ENCODE peak calls at places on chromosomes 5 and 9, in six cellular contexts. J is body of pancreas; R is CD8-positive, alpha-beta memory T cell; X is tibial nerve; D is OCI-LY7; V is cardiac muscle cell. U is an unnamed sample.

GRCh38 chr9:15357050-15357653 is 50.1 kb upstream of the TTC39B start:
- DNase-seq in X (no peak), V (no peak), R (no peak), D (peak), J (peak), U (no peak)

GRCh38 chr5:121031487-121031886 is 567.4 kb downstream of the PRR16 start:
- DNase-seq in V (no peak), J (no peak), R (no peak), X (no peak), D (no peak), U (no peak)

GRCh38 chr5:131163315-131164119 is 1.5 kb downstream of the HINT1 start:
- DNase-seq in R (no peak), V (peak), X (no peak), J (no peak), D (peak), U (no peak)

GRCh38 chr9:109493648-109494047 is 4.5 kb downstream of the PTPN3 start:
- DNase-seq in R (no peak), V (no peak), D (no peak), J (no peak), X (no peak), U (no peak)

GRCh38 chr5:14958196-14958595 is 86.6 kb upstream of the ANKH start:
- DNase-seq in R (no peak), D (no peak), X (no peak), J (no peak), V (peak), U (peak)

GRCh38 chr5:35622974-35623373 is 5.3 kb downstream of the SPEF2 start:
- DNase-seq in X (no peak), D (no peak), R (no peak), J (no peak), V (no peak), U (no peak)

GRCh38 chr9:127716412-127716811 is 533 bp downstream of the TTC16 start:
- DNase-seq in X (no peak), V (no peak), R (no peak), J (no peak), D (no peak), U (no peak)

GRCh38 chr5:111934511-111934910 is 177.5 kb upstream of the NREP start:
- DNase-seq in J (no peak), X (no peak), R (no peak), D (no peak), V (peak), U (no peak)

GRCh38 chr9:36928670-36929349 is 105.3 kb downstream of the PAX5 start:
- DNase-seq in R (no peak), D (no peak), X (no peak), J (no peak), V (peak), U (peak)

GRCh38 chr5:143600396-143601075 is 197.1 kb upstream of the NR3C1 start:
- DNase-seq in R (no peak), D (no peak), X (no peak), V (peak), J (no peak), U (peak)

GRCh38 chr5:111734013-111734412 is 23.0 kb downstream of the NREP start:
- DNase-seq in V (peak), D (no peak), R (no peak), J (no peak), X (no peak), U (peak)

GRCh38 chr5:177362102-177362868 is 4.6 kb downstream of the RGS14 start:
- DNase-seq in J (no peak), R (peak), X (no peak), D (no peak), V (no peak), U (no peak)

GRCh38 chr9:135522931-135523330 is 1.7 kb downstream of the LCN1 start:
- DNase-seq in R (no peak), D (no peak), J (no peak), V (no peak), X (no peak), U (no peak)

GRCh38 chr5:137753227-137753985 is 757 bp downstream of the HNRNPA0 start:
- DNase-seq in X (peak), R (peak), J (peak), V (no peak), D (peak), U (no peak)

GRCh38 chr5:137751869-137752491 is 2.2 kb downstream of the HNRNPA0 start:
- DNase-seq in X (no peak), D (peak), V (peak), J (peak), R (no peak), U (no peak)

GRCh38 chr5:137747848-137748247 is 6.3 kb downstream of the HNRNPA0 start:
- DNase-seq in V (no peak), D (no peak), X (no peak), R (no peak), J (peak), U (no peak)

GRCh38 chr5:137752873-137753226 is 1.3 kb downstream of the HNRNPA0 start:
- DNase-seq in J (no peak), D (peak), R (peak), X (no peak), V (peak), U (no peak)

GRCh38 chr5:137750436-137750835 is 3.7 kb downstream of the HNRNPA0 start:
- DNase-seq in J (no peak), R (no peak), V (no peak), X (no peak), D (no peak), U (no peak)
- H3K4me3 ChIP-seq in J (no peak), R (no peak), V (no peak), X (no peak), D (peak), U (no peak)

GRCh38 chr9:88990721-88991065 is 575 bp upstream of the S1PR3 start:
- DNase-seq in R (no peak), X (no peak), J (no peak), V (no peak), D (peak), U (no peak)
- H3K4me3 ChIP-seq in R (no peak), X (peak), J (peak), V (peak), D (peak), U (peak)

DNA sequence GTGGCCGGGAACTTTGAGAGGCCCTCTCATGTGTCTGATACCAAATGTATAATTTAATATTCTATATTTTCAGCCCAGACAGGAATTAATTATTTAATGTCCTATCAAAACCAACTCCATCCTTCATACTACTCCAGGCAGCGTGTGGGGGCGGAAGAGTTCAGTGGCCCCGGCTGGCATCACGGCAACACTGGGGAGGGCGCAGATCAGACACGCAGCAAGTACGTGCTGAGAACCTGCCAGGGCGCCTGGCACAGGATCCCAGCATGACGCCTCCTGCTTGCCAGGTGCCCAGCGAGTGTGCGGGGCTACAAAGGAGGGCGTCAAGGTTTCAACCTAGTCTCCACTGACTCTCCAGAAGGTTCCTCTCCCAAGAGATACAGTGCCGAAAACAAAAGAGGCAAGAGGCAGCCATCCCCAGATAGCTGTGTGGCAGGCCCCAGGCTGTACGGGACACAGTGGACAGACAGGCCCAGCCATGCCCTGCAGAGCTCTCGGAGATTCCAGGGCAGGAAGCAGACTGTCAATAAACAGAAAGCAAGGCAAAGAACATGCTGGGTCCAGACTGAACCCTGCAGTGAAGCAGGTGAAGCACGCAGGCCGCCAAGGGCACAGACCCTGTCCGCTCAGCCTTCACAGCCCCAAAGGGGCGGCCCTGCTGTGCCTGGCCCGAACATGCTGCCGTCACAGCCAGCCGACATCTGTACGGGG is 110.3 kb downstream of the VAV2 start:
- DNase-seq in R (no peak), D (no peak), X (no peak), V (no peak), J (peak), U (no peak)
- H3K4me3 ChIP-seq in R (no peak), D (no peak), X (no peak), V (no peak), J (no peak), U (no peak)

GRCh38 chr9:121282309-121283071 is 14.5 kb downstream of the GSN start:
- DNase-seq in X (peak), R (no peak), D (no peak), V (peak), J (peak), U (no peak)
- H3K4me3 ChIP-seq in X (no peak), R (no peak), D (no peak), V (no peak), J (no peak), U (no peak)

GRCh38 chr5:157167219-157167621 is 1.2 kb upstream of the GARIN3 start:
- DNase-seq in X (no peak), R (no peak), V (peak), D (no peak), J (no peak), U (no peak)

GRCh38 chr5:157175071-157175612 is 5.5 kb upstream of the ITK start:
- DNase-seq in D (no peak), V (no peak), J (no peak), R (no peak), X (no peak), U (no peak)

GRCh38 chr5:157177935-157178334 is 2.7 kb upstream of the ITK start:
- DNase-seq in V (no peak), J (no peak), R (no peak), X (no peak), D (no peak), U (no peak)

GRCh38 chr5:157168286-157168685 is 2.2 kb upstream of the GARIN3 start:
- DNase-seq in V (no peak), R (no peak), J (no peak), X (no peak), D (no peak), U (no peak)

DNA sequence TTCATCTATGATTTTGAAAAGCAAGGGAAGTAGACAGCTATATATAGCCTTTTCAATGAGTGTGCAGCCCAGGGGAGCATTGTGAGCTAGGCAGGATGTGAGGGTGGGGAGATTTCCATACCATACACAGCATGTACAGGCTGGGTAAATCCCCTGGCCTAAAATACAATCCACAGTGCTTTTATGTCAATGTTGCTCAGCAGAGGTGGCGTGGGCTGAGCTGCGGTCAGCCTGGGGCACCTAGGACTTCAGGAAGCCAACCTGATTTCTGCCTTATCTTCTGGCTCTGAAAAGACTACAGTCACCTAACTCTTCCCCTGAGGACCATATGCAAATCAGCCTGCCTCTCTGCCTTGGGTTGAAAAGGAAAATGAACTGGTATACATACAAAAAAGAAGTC is 6.3 kb upstream of the GARIN3 start:
- DNase-seq in V (no peak), D (peak), R (peak), J (no peak), X (no peak), U (peak)
- H3K4me3 ChIP-seq in V (no peak), D (peak), R (peak), J (no peak), X (no peak), U (no peak)

GRCh38 chr5:156893517-156893916 is 43.4 kb downstream of the PPP1R2B start:
- DNase-seq in R (no peak), D (peak), X (no peak), V (no peak), J (no peak), U (no peak)
- H3K4me3 ChIP-seq in R (no peak), D (peak), X (no peak), V (no peak), J (no peak), U (no peak)

GRCh38 chr5:55218966-55219365 is 8.1 kb downstream of the MCIDAS start:
- DNase-seq in X (no peak), V (no peak), D (no peak), R (no peak), J (peak), U (no peak)
- H3K4me3 ChIP-seq in X (no peak), V (no peak), D (no peak), R (no peak), J (no peak), U (no peak)

GRCh38 chr9:100623969-100624368 is 46.1 kb downstream of the CAVIN4 start:
- DNase-seq in V (no peak), J (no peak), X (no peak), R (no peak), D (no peak), U (no peak)

GRCh38 chr9:100626949-100627348 is 49.1 kb downstream of the CAVIN4 start:
- DNase-seq in V (no peak), R (no peak), X (no peak), J (no peak), D (no peak), U (no peak)
- H3K4me3 ChIP-seq in V (no peak), R (no peak), X (no peak), J (no peak), D (no peak), U (no peak)

U was measured in skeletal muscle cell.